ENCODE peak calls at places on chromosome 7, in seven cellular contexts. S, X, T, O, Y, F and W are unnamed samples.
A peak's percentile ranks its signal among the peaks of the same experiment; 100 is the strongest.

GRCh38 chr7:43926193-43927043 is at the start of gene UBE2D4:
- DNase-seq in X (peak; percentile 19), T (peak; percentile 88), S (peak; percentile 92), Y (peak; percentile 90), O (peak; percentile 83), F (peak; percentile 70), W (peak; percentile 24)

GRCh38 chr7:128003787-128004186 is 27.4 kb downstream of the LRRC4 start:
- DNase-seq in Y (no peak), S (peak; percentile 29), T (no peak), O (no peak), X (no peak), F (no peak), W (no peak)

GRCh38 chr7:81173766-81174281 is 255.0 kb upstream of the SEMA3C start:
- DNase-seq in T (no peak), X (peak; percentile 30), Y (no peak), S (no peak), F (no peak), O (no peak), W (no peak)

GRCh38 chr7:151711906-151712771 is 164.8 kb downstream of the PRKAG2 start:
- DNase-seq in T (peak; percentile 64), Y (no peak), X (no peak), S (peak; percentile 32), F (peak; percentile 43), O (no peak), W (no peak)

GRCh38 chr7:39248041-39248692 is 270.5 kb downstream of the POU6F2 start:
- DNase-seq in F (no peak), O (no peak), T (no peak), Y (no peak), S (no peak), X (no peak), W (no peak)

GRCh38 chr7:5997210-5997808 is 11.5 kb downstream of the PMS2 start:
- DNase-seq in F (no peak), T (peak; percentile 20), X (peak; percentile 19), O (peak; percentile 46), S (peak; percentile 72), Y (peak; percentile 32), W (no peak)

GRCh38 chr7:95101422-95101821 is 194.0 kb downstream of the PPP1R9A start:
- DNase-seq in F (no peak), X (no peak), Y (no peak), T (no peak), O (no peak), S (no peak), W (no peak)

GRCh38 chr7:72445580-72445979 is 33.4 kb upstream of the CALN1 start:
- DNase-seq in Y (no peak), T (no peak), F (no peak), O (no peak), X (no peak), S (no peak), W (no peak)

GRCh38 chr7:100380180-100380579 is 6.9 kb downstream of the PILRA start:
- DNase-seq in S (no peak), F (no peak), X (no peak), O (no peak), Y (no peak), T (no peak), W (no peak)

GRCh38 chr7:101614939-101615302 is 14.2 kb downstream of the MYL10 start:
- DNase-seq in S (no peak), Y (no peak), O (no peak), F (no peak), T (no peak), X (no peak), W (no peak)

GRCh38 chr7:2978403-2978802 is 65.3 kb downstream of the CARD11 start:
- DNase-seq in F (no peak), S (peak; percentile 37), Y (peak; percentile 29), O (peak; percentile 30), X (no peak), T (peak; percentile 28), W (no peak)

GRCh38 chr7:3310884-3311283 is 9.8 kb downstream of the SDK1 start:
- DNase-seq in T (no peak), X (no peak), O (no peak), S (no peak), F (no peak), Y (no peak), W (no peak)

GRCh38 chr7:2715341-2716231 is 27.6 kb downstream of the AMZ1 start:
- DNase-seq in O (peak; percentile 53), Y (no peak), S (no peak), X (no peak), T (no peak), F (no peak), W (peak; percentile 25)

GRCh38 chr7:99624487-99624886 is 7.7 kb downstream of the ZSCAN25 start:
- DNase-seq in O (peak; percentile 67), F (no peak), X (no peak), T (no peak), Y (no peak), S (peak; percentile 8), W (no peak)

GRCh38 chr7:17033245-17033644 is 151.5 kb upstream of the AGR3 start:
- DNase-seq in O (no peak), T (no peak), X (no peak), S (no peak), F (no peak), Y (no peak), W (no peak)

GRCh38 chr7:138506764-138507163 is 46.7 kb downstream of the TRIM24 start:
- DNase-seq in X (no peak), S (no peak), F (no peak), T (no peak), Y (no peak), O (no peak), W (no peak)

GRCh38 chr7:158439035-158439434 is 148.6 kb downstream of the PTPRN2 start:
- DNase-seq in O (no peak), T (no peak), Y (no peak), F (no peak), S (no peak), X (no peak), W (no peak)

GRCh38 chr7:155315977-155316376 is 18.3 kb downstream of the INSIG1 start:
- DNase-seq in S (no peak), T (no peak), F (no peak), Y (no peak), X (no peak), O (no peak), W (no peak)

GRCh38 chr7:108234281-108234680 is 104.1 kb upstream of the LAMB4 start:
- DNase-seq in X (no peak), F (no peak), O (no peak), Y (no peak), S (no peak), T (no peak), W (no peak)

GRCh38 chr7:101553018-101553770 is 75.9 kb downstream of the MYL10 start:
- DNase-seq in F (no peak), Y (no peak), O (no peak), S (no peak), X (no peak), T (no peak), W (no peak)

GRCh38 chr7:140349172-140349771 is 49.1 kb downstream of the SLC37A3 start:
- DNase-seq in X (peak; percentile 41), O (no peak), F (no peak), S (no peak), Y (no peak), T (no peak), W (no peak)

GRCh38 chr7:134351424-134351823 is 34.7 kb upstream of the SLC35B4 start:
- DNase-seq in Y (no peak), O (no peak), X (no peak), T (no peak), F (no peak), S (no peak), W (no peak)